ENCODE peak calls at places on chromosome 14, in five cellular contexts. U is pancreas, O is tibial artery, L is tibial nerve, J is lung. A is an unnamed sample.
A peak's percentile ranks its signal among the peaks of the same experiment; 100 is the strongest.

GRCh38 chr14:34628681-34629135 is 1.2 kb downstream of the SNX6 start:
- DNase-seq in L (no peak), J (no peak), U (no peak), O (no peak), A (no peak)

GRCh38 chr14:70671652-70672327 is 30.1 kb downstream of the TTC9 start:
- DNase-seq in J (no peak), L (no peak), U (no peak), O (no peak), A (no peak)

GRCh38 chr14:81363746-81364400 is 36.3 kb downstream of the STON2 start:
- DNase-seq in J (no peak), U (no peak), L (no peak), O (no peak), A (no peak)

GRCh38 chr14:101508948-101509729 is 52.2 kb upstream of the DIO3 start:
- DNase-seq in U (no peak), J (no peak), O (peak; percentile 19), L (no peak), A (peak; percentile 71)

GRCh38 chr14:24098927-24099813 is 5.1 kb downstream of the PCK2 start:
- DNase-seq in O (no peak), J (no peak), U (peak; percentile 94), L (no peak), A (no peak)

GRCh38 chr14:93309430-93309966 is 23.3 kb downstream of the BTBD7 start:
- DNase-seq in J (no peak), U (no peak), O (no peak), L (no peak), A (no peak)

GRCh38 chr14:76917158-76917596 is 91.0 kb downstream of the LRRC74A start:
- DNase-seq in J (peak; percentile 41), L (no peak), O (peak; percentile 54), U (peak; percentile 61), A (no peak)

GRCh38 chr14:102516531-102517411 is 7.2 kb upstream of the ANKRD9 start:
- DNase-seq in J (no peak), U (peak; percentile 65), O (no peak), L (no peak), A (peak; percentile 74)

GRCh38 chr14:90491221-90491867 is 94.5 kb downstream of the CALM1 start:
- DNase-seq in J (no peak), L (no peak), U (peak; percentile 47), O (peak; percentile 53), A (peak; percentile 88)

GRCh38 chr14:99247772-99248171 is 24.2 kb downstream of the BCL11B start:
- DNase-seq in L (no peak), J (no peak), U (no peak), O (no peak), A (no peak)

GRCh38 chr14:85599939-85600338 is 70.0 kb downstream of the FLRT2 start:
- DNase-seq in L (no peak), U (no peak), J (no peak), O (no peak), A (no peak)

GRCh38 chr14:99236386-99237133 is 35.4 kb downstream of the BCL11B start:
- DNase-seq in U (no peak), J (no peak), O (no peak), L (no peak), A (no peak)

GRCh38 chr14:63204407-63205280 is at the start of gene RHOJ:
- DNase-seq in O (peak; percentile 31), U (peak; percentile 8), L (peak; percentile 15), J (no peak), A (no peak)

GRCh38 chr14:100686858-100687257 is 39.8 kb upstream of the DLK1 start:
- DNase-seq in J (no peak), O (no peak), L (no peak), U (no peak), A (no peak)

GRCh38 chr14:106277503-106277902 is 751.1 kb downstream of the TMEM121 start:
- DNase-seq in O (no peak), L (no peak), U (peak; percentile 16), J (no peak), A (no peak)

DNA sequence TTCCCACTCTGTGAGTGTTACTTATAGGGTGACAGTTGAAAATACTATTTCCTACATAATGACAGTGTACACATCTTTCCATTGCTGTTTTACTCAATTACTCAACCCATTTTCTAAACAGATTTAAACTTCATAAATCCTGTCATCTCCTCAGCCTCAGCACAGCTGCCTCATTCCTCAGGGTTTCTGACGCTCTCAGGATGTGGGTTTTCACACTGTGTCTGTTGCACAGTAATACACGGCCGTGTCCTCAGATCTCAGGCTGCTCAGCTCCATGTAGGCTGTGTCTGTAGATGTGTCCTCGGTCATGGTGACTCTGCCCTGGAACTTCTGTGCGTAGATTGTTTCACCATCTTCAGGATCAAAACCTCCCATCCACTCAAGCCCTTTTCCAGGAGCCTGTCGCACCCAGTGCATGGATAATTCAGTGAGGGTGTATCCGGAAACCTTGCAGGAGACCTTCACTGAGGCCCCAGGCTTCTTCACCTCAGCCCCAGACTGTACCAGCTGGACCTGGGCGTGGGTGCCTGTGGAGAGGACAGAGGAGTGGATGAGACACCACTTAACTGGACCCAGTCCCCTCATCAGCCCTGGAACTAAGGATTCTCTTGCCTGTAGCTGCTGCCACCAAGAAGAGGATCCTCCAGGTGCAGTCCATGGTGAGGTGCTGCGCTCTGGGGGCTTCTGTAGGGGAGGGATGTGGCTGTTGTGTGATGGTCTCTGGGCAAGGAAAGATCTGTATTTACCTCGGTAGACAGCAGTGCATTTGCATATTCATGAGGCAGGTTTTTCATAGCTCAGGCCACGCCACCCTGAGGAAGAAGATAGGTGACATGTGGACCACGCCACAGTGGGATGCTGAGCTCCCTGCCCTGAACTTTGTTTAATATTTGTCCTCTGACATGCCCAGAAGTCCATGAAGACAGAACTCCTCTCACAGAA is 750.2 kb downstream of the TMEM121 start:
- DNase-seq in U (no peak), L (no peak), O (no peak), J (no peak), A (no peak)
- H3K27ac ChIP-seq in U (no peak overlapping the region), L (no peak overlapping the region), O (no peak overlapping the region), J (no peak overlapping the region), A (no peak overlapping the region)

GRCh38 chr14:59377485-59377884 is 87.7 kb downstream of the GPR135 start:
- DNase-seq in L (no peak), J (no peak), U (no peak), O (no peak), A (no peak)

GRCh38 chr14:59377991-59378720 is 87.0 kb downstream of the GPR135 start:
- DNase-seq in L (no peak), J (no peak), O (no peak), U (no peak), A (no peak)

GRCh38 chr14:59371762-59372161 is 93.4 kb downstream of the GPR135 start:
- DNase-seq in J (no peak), L (no peak), U (no peak), O (no peak), A (no peak)

GRCh38 chr14:59374048-59374447 is 91.1 kb downstream of the GPR135 start:
- DNase-seq in O (no peak), U (no peak), J (no peak), L (no peak), A (no peak)

GRCh38 chr14:59376691-59377090 is 88.5 kb downstream of the GPR135 start:
- DNase-seq in L (no peak), J (no peak), O (no peak), U (no peak), A (no peak)
- H3K27ac ChIP-seq in L (peak overlapping the region; percentile 70), J (no peak overlapping the region), O (no peak overlapping the region), U (no peak overlapping the region), A (peak overlapping the region; percentile 59)

GRCh38 chr14:74595006-74595735 is 16.9 kb downstream of the LTBP2 start:
- DNase-seq in L (no peak), J (peak; percentile 59), O (peak; percentile 74), U (no peak), A (no peak)
- H3K27ac ChIP-seq in L (peak overlapping the region; percentile 76), J (peak overlapping the region; percentile 41), O (peak overlapping the region; percentile 82), U (no peak overlapping the region), A (peak overlapping the region; percentile 75)

GRCh38 chr14:95500201-95500681 is 16.2 kb downstream of the SYNE3 start:
- DNase-seq in U (no peak), L (no peak), O (peak; percentile 12), J (no peak), A (no peak)
- H3K27ac ChIP-seq in U (no peak overlapping the region), L (peak overlapping the region; percentile 94), O (peak overlapping the region; percentile 49), J (no peak overlapping the region), A (peak overlapping the region; percentile 70)

DNA sequence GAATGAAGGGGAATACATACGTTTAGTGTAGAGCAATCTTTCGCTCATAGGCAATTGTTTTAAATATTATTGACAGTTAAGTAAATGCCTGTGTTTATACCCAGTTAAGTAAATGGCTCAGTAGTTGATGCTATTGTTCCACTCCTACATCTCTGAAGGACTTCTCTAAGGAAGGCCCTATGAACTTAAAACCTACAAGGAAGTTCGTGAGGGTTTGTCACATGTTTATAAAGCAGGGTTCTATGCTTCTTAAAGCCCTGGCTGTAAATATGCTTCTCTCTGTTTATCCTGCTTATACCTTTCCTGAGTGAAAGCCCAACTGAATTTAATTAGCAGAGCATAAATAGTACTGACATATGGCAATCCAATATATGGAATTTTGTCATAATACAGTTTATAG is 282.1 kb upstream of the NPAS3 start:
- DNase-seq in J (no peak), U (no peak), O (no peak), L (no peak), A (no peak)
- H3K27ac ChIP-seq in J (peak overlapping the region; percentile 75), U (no peak overlapping the region), O (no peak overlapping the region), L (no peak overlapping the region), A (no peak overlapping the region)

DNA sequence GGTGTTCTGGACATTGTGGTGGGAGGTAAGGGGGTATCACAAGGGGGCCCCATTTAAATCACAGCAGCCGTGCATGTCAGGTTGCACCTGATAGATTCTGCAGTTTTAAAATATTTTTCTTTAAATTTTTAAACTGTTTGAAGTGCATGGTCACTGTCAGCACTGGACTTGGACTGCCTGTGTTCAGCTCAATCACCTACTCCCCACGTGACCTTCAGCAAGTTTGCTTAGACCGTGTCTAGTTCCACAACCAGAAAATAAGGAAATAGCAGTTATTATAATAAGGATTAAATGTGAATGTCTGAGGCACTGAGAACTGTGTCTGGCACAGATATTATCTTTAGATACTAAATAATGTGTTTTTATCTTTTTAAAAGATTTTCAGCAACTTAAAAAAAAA is 64.7 kb downstream of the ESR2 start:
- DNase-seq in U (no peak), O (no peak), J (no peak), L (no peak), A (no peak)
- H3K27ac ChIP-seq in U (no peak overlapping the region), O (no peak overlapping the region), J (no peak overlapping the region), L (no peak overlapping the region), A (no peak overlapping the region)

DNA sequence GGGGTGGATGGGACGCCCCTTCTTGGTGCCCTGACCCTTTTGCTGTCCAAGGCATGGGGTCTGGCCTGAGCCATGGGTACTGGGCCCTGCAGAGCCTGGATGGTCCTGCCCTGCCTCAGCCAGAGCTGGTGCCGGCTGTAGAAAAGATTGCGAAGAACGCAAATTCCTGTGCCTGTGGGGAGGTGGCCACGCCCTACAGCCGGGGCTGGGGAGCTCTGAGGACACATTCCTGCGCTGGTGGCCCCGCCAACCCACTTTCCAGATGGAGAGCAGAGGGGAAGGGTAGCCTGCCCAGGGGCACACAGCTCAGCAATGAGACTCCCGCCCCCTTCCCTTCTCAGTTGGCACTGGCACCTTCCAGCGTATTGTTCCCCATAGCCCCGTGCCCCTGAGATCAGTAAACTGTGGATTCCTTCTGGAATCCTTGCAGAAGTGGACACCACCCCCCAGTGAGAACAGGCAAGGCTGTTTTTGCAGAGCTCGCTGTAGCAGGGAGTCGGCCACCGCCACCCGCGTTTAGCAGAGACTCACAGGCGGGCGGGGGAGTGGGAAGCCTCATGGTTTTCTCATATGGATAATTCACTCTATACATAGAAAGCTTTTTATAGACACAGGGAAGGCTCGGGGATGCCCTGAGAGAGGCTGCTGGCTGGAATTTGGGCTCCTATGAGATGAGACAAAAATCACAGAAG is 8.6 kb downstream of the INF2 start:
- DNase-seq in L (no peak), J (no peak), O (no peak), U (no peak), A (no peak)
- H3K27ac ChIP-seq in L (peak overlapping the region; percentile 94), J (no peak overlapping the region), O (peak overlapping the region; percentile 93), U (no peak overlapping the region), A (peak overlapping the region; percentile 89)

A was measured in coronary artery.